ENCODE peak calls at places on chromosomes 2 and 18, in eight cellular contexts. Q is ACHN, J is NCI-H2081 treated with DMSO at 0.1 percent for 48 hours, O is AG08395, E is posterior cingulate gyrus, H is DMS79 treated with DMSO at 0.1 percent for 48 hours, F is left ventricle myocardium superior, C is AG09319. W is an unnamed sample.

GRCh38 chr2:30200875-30201274 is 30.5 kb upstream of the LBH start:
- DNase-seq in Q (no peak), F (no peak), C (no peak), H (no peak), E (no peak), O (no peak), J (no peak), W (no peak)

GRCh38 chr2:75432761-75433361 is 127.9 kb downstream of the EVA1A start:
- DNase-seq in F (no peak), C (no peak), Q (peak; percentile 48), O (no peak), H (no peak), J (no peak), E (no peak), W (no peak)

GRCh38 chr2:589551-589950 is 87.7 kb downstream of the TMEM18 start:
- DNase-seq in F (no peak), O (no peak), Q (no peak), H (no peak), E (no peak), C (no peak), J (no peak), W (no peak)

GRCh38 chr2:240856151-240856980 is 12.3 kb upstream of the AGXT start:
- DNase-seq in J (no peak), Q (no peak), C (no peak), H (no peak), E (peak; percentile 66), O (no peak), F (no peak), W (no peak)

GRCh38 chr2:223039618-223040017 is 12.4 kb upstream of the KCNE4 start:
- DNase-seq in J (no peak), O (no peak), H (no peak), Q (no peak), E (no peak), F (no peak), C (no peak), W (no peak)

GRCh38 chr2:175439416-175439815 is 257.9 kb upstream of the ATP5MC3 start:
- DNase-seq in E (no peak), J (no peak), O (no peak), Q (no peak), H (no peak), C (no peak), F (no peak), W (no peak)

GRCh38 chr2:161913865-161914264 is 160.2 kb downstream of the DPP4 start:
- DNase-seq in F (no peak), E (no peak), Q (peak; percentile 85), O (peak; percentile 5), J (no peak), C (no peak), H (no peak), W (no peak)

GRCh38 chr2:62287335-62287734 is 91.4 kb downstream of the B3GNT2 start:
- DNase-seq in F (no peak), J (no peak), E (no peak), H (no peak), Q (no peak), O (no peak), C (no peak), W (no peak)

GRCh38 chr18:25329783-25330182 is 22.2 kb downstream of the ZNF521 start:
- DNase-seq in J (no peak), F (no peak), O (no peak), E (no peak), H (no peak), Q (peak; percentile 7), C (no peak), W (no peak)

GRCh38 chr2:67840460-67841068 is 222.2 kb downstream of the C1D start:
- DNase-seq in E (peak; percentile 93), O (peak; percentile 72), J (no peak), H (peak; percentile 27), F (peak; percentile 78), Q (peak; percentile 53), C (peak; percentile 42), W (no peak)

GRCh38 chr2:199778655-199779054 is 72.3 kb downstream of the FTCDNL1 start:
- DNase-seq in J (no peak), H (no peak), E (no peak), O (no peak), C (no peak), Q (no peak), F (no peak), W (no peak)

GRCh38 chr2:26883971-26884370 is 36.0 kb downstream of the DPYSL5 start:
- DNase-seq in O (no peak), C (no peak), J (no peak), F (no peak), Q (no peak), E (no peak), H (peak; percentile 82), W (no peak)

GRCh38 chr18:10455726-10456453 is 1.5 kb downstream of the APCDD1 start:
- DNase-seq in E (no peak), F (no peak), Q (no peak), H (no peak), O (no peak), C (no peak), J (no peak), W (no peak)

GRCh38 chr2:207258191-207258991 is 92.6 kb upstream of the KLF7 start:
- DNase-seq in H (peak; percentile 93), J (no peak), O (peak; percentile 95), Q (peak; percentile 80), C (peak; percentile 99), F (peak; percentile 44), E (peak; percentile 91), W (no peak)